ENCODE peak calls at places on chromosomes 1 and 21, in seven cellular contexts. N is adipocyte, Y is mammary epithelial cell, V is NCI-H1092 treated with DMSO at 0.1 percent for 48 hours, L is glutamatergic neuron, Z is type B pancreatic cell, R is NCI-H1417. X is an unnamed sample.
A peak's percentile ranks its signal among the peaks of the same experiment; 100 is the strongest.

GRCh38 chr1:234725177-234726132 is 115.5 kb upstream of the IRF2BP2 start:
- DNase-seq in Z (no peak), L (no peak), R (peak; percentile 77), N (no peak), Y (no peak), V (peak; percentile 94), X (no peak)

GRCh38 chr1:53183277-53183990 is 13.2 kb upstream of the CPT2 start:
- DNase-seq in Y (no peak), Z (no peak), L (no peak), R (no peak), V (no peak), N (no peak), X (no peak)

GRCh38 chr1:205317311-205317917 is 4.1 kb downstream of the NUAK2 start:
- DNase-seq in N (peak; percentile 50), V (peak; percentile 99), Y (peak; percentile 68), L (no peak), Z (no peak), R (peak; percentile 87), X (no peak)

GRCh38 chr1:62144238-62144831 is 50.3 kb upstream of the L1TD1 start:
- DNase-seq in Y (peak; percentile 34), V (peak; percentile 4), N (peak; percentile 83), L (peak; percentile 55), Z (no peak), R (peak; percentile 9), X (peak; percentile 40)

GRCh38 chr21:39097981-39098380 is 85.3 kb downstream of the PSMG1 start:
- DNase-seq in R (no peak), N (no peak), L (no peak), V (no peak), Z (no peak), Y (no peak), X (no peak)

GRCh38 chr1:8197493-8198282 is 120.2 kb upstream of the SLC45A1 start:
- DNase-seq in L (no peak), N (peak; percentile 92), R (no peak), V (no peak), Z (no peak), Y (peak; percentile 94), X (peak; percentile 84)

GRCh38 chr1:21586926-21587601 is 77.8 kb downstream of the ALPL start:
- DNase-seq in L (no peak), Y (peak; percentile 85), Z (no peak), N (peak; percentile 84), R (no peak), V (no peak), X (peak; percentile 61)

GRCh38 chr1:223710179-223711133 is 1.9 kb upstream of the CAPN2 start:
- DNase-seq in L (no peak), R (no peak), V (no peak), Z (no peak), N (no peak), Y (no peak), X (no peak)

GRCh38 chr1:201269900-201270410 is 13.4 kb upstream of the PKP1 start:
- DNase-seq in Y (no peak), R (no peak), N (no peak), L (peak; percentile 9), Z (no peak), V (no peak), X (no peak)

GRCh38 chr1:155173478-155174333 is at the start of gene TRIM46:
- DNase-seq in N (peak; percentile 78), Y (no peak), L (peak; percentile 73), V (peak; percentile 77), Z (peak; percentile 72), R (peak; percentile 89), X (peak; percentile 24)

GRCh38 chr1:228809621-228810313 is 74.5 kb downstream of the RHOU start:
- DNase-seq in L (no peak), Y (peak; percentile 9), N (no peak), R (no peak), Z (no peak), V (no peak), X (no peak)

GRCh38 chr21:46295177-46295711 is 9.1 kb downstream of the YBEY start:
- DNase-seq in N (peak; percentile 34), Z (no peak), L (no peak), R (no peak), V (peak; percentile 36), Y (no peak), X (no peak)

GRCh38 chr1:81682490-81682889 is 118.2 kb upstream of the ADGRL2 start:
- DNase-seq in V (no peak), Y (no peak), L (no peak), Z (no peak), N (no peak), R (no peak), X (no peak)

GRCh38 chr1:15835205-15835740 is 12.2 kb upstream of the SPEN start:
- DNase-seq in Z (no peak), V (no peak), L (no peak), N (no peak), R (no peak), Y (no peak), X (no peak)

GRCh38 chr1:156086256-156086662 is 4.0 kb upstream of the MEX3A start:
- DNase-seq in N (no peak), Y (peak; percentile 34), L (no peak), V (no peak), Z (no peak), R (no peak), X (peak; percentile 20)

GRCh38 chr1:225388372-225388771 is 39.5 kb downstream of the LBR start:
- DNase-seq in Y (no peak), V (no peak), L (no peak), N (peak; percentile 54), Z (no peak), R (no peak), X (no peak)

GRCh38 chr1:29531596-29531995 is 295.3 kb downstream of the PTPRU start:
- DNase-seq in N (no peak), Y (no peak), V (no peak), R (no peak), Z (peak; percentile 32), L (no peak), X (no peak)

GRCh38 chr1:177568702-177569101 is 397.9 kb downstream of the BRINP2 start:
- DNase-seq in V (no peak), L (no peak), Z (no peak), N (no peak), Y (no peak), R (peak; percentile 20), X (no peak)

GRCh38 chr1:206713910-206714312 is 29.2 kb downstream of the MAPKAPK2 start:
- DNase-seq in V (no peak), Z (no peak), L (no peak), R (no peak), Y (no peak), N (no peak), X (no peak)

GRCh38 chr1:119738100-119738720 is 26.5 kb downstream of the PHGDH start:
- DNase-seq in V (no peak), Y (no peak), R (no peak), L (no peak), N (no peak), Z (no peak), X (no peak)

GRCh38 chr1:24727490-24728214 is 17.6 kb upstream of the CLIC4 start:
- DNase-seq in V (no peak), N (peak; percentile 93), Y (peak; percentile 67), R (no peak), L (no peak), Z (no peak), X (peak; percentile 86)

GRCh38 chr1:53606197-53607095 is 132.5 kb downstream of the GLIS1 start:
- DNase-seq in N (no peak), L (no peak), Z (no peak), Y (no peak), V (no peak), R (no peak), X (no peak)

GRCh38 chr1:32336963-32337675 is 1.1 kb upstream of the MARCKSL1 start:
- DNase-seq in Z (no peak), L (no peak), R (no peak), Y (peak; percentile 87), V (no peak), N (no peak), X (no peak)

GRCh38 chr1:15932612-15933011 is 43.3 kb downstream of the ZBTB17 start:
- DNase-seq in Y (no peak), R (no peak), N (no peak), Z (no peak), V (no peak), L (no peak), X (no peak)

GRCh38 chr1:207910678-207911354 is at the start of gene CD34:
- DNase-seq in R (peak; percentile 68), Z (no peak), N (peak; percentile 47), Y (no peak), V (no peak), L (peak; percentile 48), X (no peak)

GRCh38 chr21:38439336-38439900 is 58.9 kb downstream of the ERG start:
- DNase-seq in V (no peak), L (no peak), R (no peak), Z (no peak), N (no peak), Y (no peak), X (no peak)

GRCh38 chr1:42335809-42336518 is 929 bp upstream of the FOXJ3 start:
- DNase-seq in Y (peak; percentile 71), R (peak; percentile 76), L (no peak), N (peak; percentile 65), V (peak; percentile 95), Z (no peak), X (peak; percentile 77)

GRCh38 chr1:157485793-157486192 is 66.5 kb downstream of the FCRL5 start:
- DNase-seq in Z (no peak), V (no peak), R (no peak), Y (no peak), L (no peak), N (no peak), X (no peak)

GRCh38 chr1:223411309-223411708 is 18.1 kb downstream of the CCDC185 start:
- DNase-seq in Z (no peak), L (no peak), Y (peak; percentile 19), V (no peak), R (no peak), N (peak; percentile 68), X (peak; percentile 45)

GRCh38 chr1:247415423-247416361 is at the start of gene NLRP3:
- DNase-seq in Z (no peak), Y (peak; percentile 73), R (no peak), L (no peak), N (no peak), V (no peak), X (no peak)

GRCh38 chr1:92291372-92291999 is 7.3 kb downstream of the GLMN start:
- DNase-seq in V (peak; percentile 46), Z (no peak), L (no peak), N (peak; percentile 83), Y (peak; percentile 49), R (peak; percentile 28), X (peak; percentile 56)

GRCh38 chr1:226046240-226046639 is 16.3 kb upstream of the H3-3A start:
- DNase-seq in Y (peak; percentile 91), V (no peak), L (no peak), Z (no peak), N (no peak), R (no peak), X (no peak)

GRCh38 chr1:169105434-169106094 is 926 bp upstream of the ATP1B1 start:
- DNase-seq in V (peak; percentile 80), Z (peak; percentile 87), N (peak; percentile 37), Y (peak; percentile 57), L (peak; percentile 81), R (peak; percentile 98), X (no peak)

GRCh38 chr21:38915546-38915945 is 109.8 kb downstream of the ETS2 start:
- DNase-seq in V (peak; percentile 56), Y (no peak), N (no peak), L (no peak), Z (peak; percentile 2), R (no peak), X (no peak)

GRCh38 chr1:37817481-37817880 is 9.5 kb upstream of the YRDC start:
- DNase-seq in R (no peak), V (no peak), L (no peak), Z (no peak), N (no peak), Y (no peak), X (no peak)

GRCh38 chr1:87869563-87869962 is 540.9 kb downstream of the LMO4 start:
- DNase-seq in Y (peak; percentile 84), L (no peak), R (no peak), N (peak; percentile 4), Z (no peak), V (no peak), X (peak; percentile 50)

X was measured in fibroblast of gingiva.